ENCODE peak calls at places on chromosome 10, in five cellular contexts. A is KBM-7, V is astrocyte of the hippocampus, B is HTR-8/SVneo, D is GF-D8. P is an unnamed sample.
A peak's percentile ranks its signal among the peaks of the same experiment; 100 is the strongest.

GRCh38 chr10:86730227-86730626 is 26.2 kb upstream of the BMPR1A start:
- DNase-seq in A (no peak), V (peak; percentile 20), B (no peak), D (no peak), P (no peak)

GRCh38 chr10:121956111-121957061 is 18.6 kb downstream of the NSMCE4A start:
- DNase-seq in A (no peak), V (no peak), B (no peak), D (no peak), P (no peak)

GRCh38 chr10:98351831-98352402 is 63.1 kb downstream of the PYROXD2 start:
- DNase-seq in A (no peak), V (no peak), B (no peak), D (no peak), P (no peak)

GRCh38 chr10:13930123-13930522 is 343.4 kb downstream of the PRPF18 start:
- DNase-seq in A (peak; percentile 47), V (peak; percentile 23), B (no peak), D (no peak), P (no peak)

GRCh38 chr10:89373916-89374711 is 3.7 kb upstream of the IFIT1B start:
- DNase-seq in A (no peak), V (peak; percentile 97), B (peak; percentile 7), D (no peak), P (peak; percentile 70)

GRCh38 chr10:5523796-5524574 is 776 bp upstream of the CALML3 start:
- DNase-seq in A (no peak), V (no peak), B (no peak), D (no peak), P (no peak)

GRCh38 chr10:14822879-14823755 is 14.7 kb downstream of the CDNF start:
- DNase-seq in A (peak; percentile 57), V (peak; percentile 63), B (peak; percentile 38), D (no peak), P (peak; percentile 34)

GRCh38 chr10:12622016-12622415 is 272.7 kb downstream of the CAMK1D start:
- DNase-seq in A (no peak), V (no peak), B (no peak), D (no peak), P (no peak)

GRCh38 chr10:77941790-77942189 is 15.2 kb upstream of the DLG5 start:
- DNase-seq in A (no peak), V (no peak), B (no peak), D (no peak), P (no peak)

GRCh38 chr10:11261687-11262086 is 244.0 kb downstream of the CELF2 start:
- DNase-seq in A (no peak), V (no peak), B (no peak), D (no peak), P (no peak)

GRCh38 chr10:74021248-74022055 is 23.5 kb downstream of the VCL start:
- DNase-seq in A (no peak), V (no peak), B (peak; percentile 43), D (peak; percentile 7), P (no peak)

GRCh38 chr10:45000764-45001381 is at the start of gene ZNF22:
- DNase-seq in A (peak; percentile 69), V (peak; percentile 86), B (peak; percentile 61), D (peak; percentile 81), P (no peak)

GRCh38 chr10:100969175-100970075 is at the start of gene SEMA4G:
- DNase-seq in A (peak; percentile 54), V (peak; percentile 61), B (peak; percentile 61), D (no peak), P (no peak)

GRCh38 chr10:32237644-32238345 is 109.2 kb downstream of the EPC1 start:
- DNase-seq in A (no peak), V (peak; percentile 71), B (peak; percentile 39), D (no peak), P (no peak)

GRCh38 chr10:125130260-125130659 is 30.1 kb downstream of the CTBP2 start:
- DNase-seq in A (no peak), V (no peak), B (no peak), D (no peak), P (no peak)

GRCh38 chr10:117346574-117346973 is 28.7 kb downstream of the PDZD8 start:
- DNase-seq in A (no peak), V (no peak), B (no peak), D (no peak), P (no peak)